ENCODE peak calls at places on chromosomes 12 and 14, in five cellular contexts. U, F, T, P and R are unnamed samples.

GRCh38 chr12:102568151-102568815 is 87.9 kb upstream of the IGF1 start:
- DNase-seq in U (no peak), F (no peak), T (no peak), P (no peak), R (peak)

GRCh38 chr12:63301311-63301710 is 150.3 kb upstream of the AVPR1A start:
- DNase-seq in U (no peak), F (no peak), T (no peak), P (peak), R (peak)

GRCh38 chr12:46679754-46680153 is 146.0 kb downstream of the SLC38A4 start:
- DNase-seq in U (no peak), F (no peak), T (no peak), P (no peak), R (no peak)

GRCh38 chr14:71169861-71170260 is 262.6 kb downstream of the PCNX1 start:
- DNase-seq in U (no peak), F (no peak), T (no peak), P (no peak), R (no peak)

GRCh38 chr14:76780875-76781647 is 19.8 kb downstream of the VASH1 start:
- DNase-seq in U (no peak), F (peak), T (peak), P (no peak), R (no peak)

GRCh38 chr14:72515779-72516770 is 377.8 kb downstream of the DPF3 start:
- DNase-seq in U (peak), F (no peak), T (peak), P (peak), R (peak)

GRCh38 chr14:73503648-73504047 is 12.9 kb downstream of the RIOX1 start:
- DNase-seq in U (no peak), F (no peak), T (no peak), P (peak), R (peak)

GRCh38 chr12:10331642-10332239 is 24.1 kb downstream of the KLRD1 start:
- DNase-seq in U (peak), F (no peak), T (peak), P (peak), R (peak)

GRCh38 chr14:51889851-51890250 is 29.4 kb downstream of the GNG2 start:
- DNase-seq in U (no peak), F (no peak), T (peak), P (peak), R (no peak)

GRCh38 chr12:59651230-59651920 is 55.5 kb downstream of the SLC16A7 start:
- DNase-seq in U (no peak), F (no peak), T (peak), P (peak), R (peak)

GRCh38 chr12:7162691-7163114 is 26.8 kb upstream of the PEX5 start:
- DNase-seq in U (no peak), F (peak), T (peak), P (peak), R (no peak)

GRCh38 chr12:118061876-118062791 is 1.2 kb upstream of the WSB2 start:
- DNase-seq in U (no peak), F (peak), T (peak), P (peak), R (peak)

GRCh38 chr12:47797432-47797831 is 22.3 kb downstream of the HDAC7 start:
- DNase-seq in U (no peak), F (no peak), T (no peak), P (no peak), R (no peak)

GRCh38 chr12:44372259-44372658 is 503.9 kb downstream of the NELL2 start:
- DNase-seq in U (no peak), F (no peak), T (peak), P (no peak), R (peak)

GRCh38 chr12:108368089-108368488 is 29.0 kb upstream of the CMKLR1 start:
- DNase-seq in U (no peak), F (no peak), T (no peak), P (no peak), R (no peak)

GRCh38 chr12:20367731-20368652 is at the start of gene PDE3A:
- DNase-seq in U (no peak), F (peak), T (peak), P (peak), R (peak)

GRCh38 chr14:55423969-55424368 is 12.3 kb upstream of the ATG14 start:
- DNase-seq in U (no peak), F (no peak), T (no peak), P (no peak), R (no peak)

GRCh38 chr12:42213954-42214426 is 24.1 kb downstream of the YAF2 start:
- DNase-seq in U (no peak), F (no peak), T (peak), P (peak), R (peak)

GRCh38 chr14:53127151-53127550 is 26.0 kb downstream of the DDHD1 start:
- DNase-seq in U (no peak), F (no peak), T (no peak), P (no peak), R (no peak)

DNA sequence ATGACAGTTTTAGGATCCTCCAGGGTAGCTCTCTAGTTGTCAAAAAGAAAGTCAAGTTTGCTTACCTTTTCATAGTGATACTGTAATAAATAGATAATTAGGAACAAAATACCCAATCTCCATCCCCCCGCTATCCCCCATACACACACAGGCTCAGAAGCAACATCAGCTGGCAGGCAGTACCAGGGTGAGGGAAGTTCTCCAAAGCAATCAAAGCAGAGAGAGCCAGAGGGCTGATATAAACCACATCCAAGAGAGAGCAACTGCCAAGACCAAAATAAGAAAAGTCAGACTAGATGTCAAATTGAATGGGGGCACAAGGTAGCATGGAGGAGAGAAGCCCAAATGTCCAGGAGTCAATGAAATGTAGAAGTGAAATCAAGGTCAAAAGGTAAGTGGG is 80.2 kb upstream of the PTPRR start:
- DNase-seq in U (no peak), F (no peak), T (no peak), P (no peak), R (no peak)
- H3K4me3 ChIP-seq in U (no peak), F (no peak), T (no peak), P (no peak), R (no peak)

GRCh38 chr12:114933428-114934160 is 249.6 kb upstream of the TBX3 start:
- DNase-seq in U (no peak), F (no peak), T (peak), P (peak), R (peak)

GRCh38 chr12:114932806-114933205 is 248.8 kb upstream of the TBX3 start:
- DNase-seq in U (no peak), F (no peak), T (no peak), P (no peak), R (no peak)

GRCh38 chr12:114938487-114939210 is 254.7 kb upstream of the TBX3 start:
- DNase-seq in U (no peak), F (no peak), T (no peak), P (no peak), R (no peak)

GRCh38 chr12:114936148-114937099 is 252.4 kb upstream of the TBX3 start:
- DNase-seq in U (no peak), F (no peak), T (peak), P (peak), R (peak)

GRCh38 chr12:114935658-114936057 is 251.7 kb upstream of the TBX3 start:
- DNase-seq in U (no peak), F (no peak), T (no peak), P (no peak), R (no peak)
- TF ChIP-seq CTCF in U (peak), F (no peak), T (peak), P (peak), R (peak)

GRCh38 chr12:58537278-58537677 is 383.0 kb downstream of the LRIG3 start:
- DNase-seq in U (peak), F (no peak), T (peak), P (peak), R (peak)

GRCh38 chr12:58540480-58541299 is 379.6 kb downstream of the LRIG3 start:
- DNase-seq in U (peak), F (peak), T (peak), P (peak), R (peak)

GRCh38 chr12:58544281-58544680 is 376.0 kb downstream of the LRIG3 start:
- DNase-seq in U (no peak), F (no peak), T (no peak), P (no peak), R (no peak)

GRCh38 chr12:58539295-58539694 is 381.0 kb downstream of the LRIG3 start:
- DNase-seq in U (no peak), F (no peak), T (no peak), P (no peak), R (no peak)

DNA sequence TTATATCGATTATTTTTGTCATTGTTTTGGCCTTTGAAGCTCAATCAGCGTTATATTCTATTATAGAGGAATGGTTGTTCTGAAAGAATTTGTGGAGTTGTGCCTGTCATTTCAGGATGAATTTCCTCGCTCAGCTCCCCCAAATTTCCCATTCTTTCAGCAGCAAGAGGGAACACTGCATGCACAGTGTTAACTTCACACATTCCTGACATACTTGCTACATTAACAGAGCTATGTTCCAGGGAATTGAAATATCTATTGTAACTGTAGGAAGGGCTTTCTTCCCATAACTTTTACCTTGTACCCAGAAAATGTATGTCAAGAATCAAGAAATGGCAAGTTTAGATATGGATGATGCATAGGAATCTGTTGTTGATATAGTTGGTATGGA is 379.0 kb downstream of the LRIG3 start:
- DNase-seq in U (no peak), F (no peak), T (peak), P (peak), R (peak)
- H3K4me3 ChIP-seq in U (no peak), F (no peak), T (no peak), P (no peak), R (no peak)

DNA sequence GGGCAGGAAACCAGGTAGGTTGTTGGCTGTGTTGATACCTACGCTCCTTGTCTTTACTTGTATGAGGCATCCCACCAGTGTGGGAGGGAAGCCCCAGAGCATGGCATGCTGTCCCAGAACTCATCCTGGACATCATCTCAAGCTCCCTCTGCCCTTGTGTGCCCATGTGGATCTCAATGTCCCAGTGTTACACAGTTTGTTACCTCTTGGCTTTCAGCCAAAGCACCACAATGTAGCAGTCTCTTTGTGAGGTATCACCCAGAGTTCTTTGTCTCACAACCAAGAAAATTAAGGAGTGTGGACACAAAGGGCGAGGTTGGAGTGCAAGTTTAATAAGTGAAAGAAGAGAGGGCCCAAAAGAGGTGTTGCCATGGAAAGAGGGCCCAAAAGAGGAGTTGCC is 43.1 kb upstream of the CDKN3 start:
- DNase-seq in U (no peak), F (no peak), T (no peak), P (no peak), R (no peak)
- TF ChIP-seq CTCF in U (no peak), F (no peak), T (no peak), P (no peak), R (no peak)